ENCODE peak calls at places on chromosomes 6 and 20, in eight cellular contexts. Z is glutamatergic neuron, P is GM06990, Y is epithelial cell of esophagus, M is B cell, A is AG10803, B is nephron progenitor cell, V is HFFc6. O is an unnamed sample.

GRCh38 chr20:24470031-24470781 is 777 bp downstream of the SYNDIG1 start:
- DNase-seq in Z (peak), P (no peak), Y (peak), M (no peak), A (no peak), B (peak), V (no peak), O (no peak)

GRCh38 chr6:144737998-144738397 is 452.9 kb downstream of the UTRN start:
- DNase-seq in Z (peak), P (no peak), Y (no peak), M (no peak), A (no peak), B (no peak), V (no peak), O (no peak)

GRCh38 chr6:113050010-113050893 is 703.1 kb downstream of the RFPL4B start:
- DNase-seq in Z (no peak), P (no peak), Y (peak), M (no peak), A (peak), B (no peak), V (no peak), O (no peak)

GRCh38 chr6:28543671-28544131 is 18.0 kb downstream of the GPX5 start:
- DNase-seq in Z (peak), P (peak), Y (peak), M (no peak), A (no peak), B (peak), V (no peak), O (no peak)

GRCh38 chr6:132931937-132932336 is 117.6 kb downstream of the RPS12 start:
- DNase-seq in Z (no peak), P (no peak), Y (no peak), M (no peak), A (peak), B (no peak), V (peak), O (no peak)

GRCh38 chr6:47276377-47276776 is 33.3 kb downstream of the TNFRSF21 start:
- DNase-seq in Z (no peak), P (no peak), Y (no peak), M (no peak), A (no peak), B (no peak), V (no peak), O (no peak)

GRCh38 chr6:148612043-148612442 is 134.8 kb upstream of the UST start:
- DNase-seq in Z (no peak), P (no peak), Y (no peak), M (no peak), A (no peak), B (no peak), V (no peak), O (no peak)

GRCh38 chr6:131643262-131643631 is 6.1 kb downstream of the ENPP3 start:
- DNase-seq in Z (no peak), P (no peak), Y (no peak), M (no peak), A (peak), B (no peak), V (no peak), O (no peak)

GRCh38 chr20:58708246-58708931 is 15.8 kb downstream of the NPEPL1 start:
- DNase-seq in Z (no peak), P (no peak), Y (no peak), M (peak), A (no peak), B (no peak), V (no peak), O (no peak)

GRCh38 chr20:38833154-38833856 is 27.8 kb downstream of the PPP1R16B start:
- DNase-seq in Z (no peak), P (no peak), Y (no peak), M (no peak), A (no peak), B (no peak), V (no peak), O (no peak)

GRCh38 chr6:145373826-145374225 is 361.5 kb downstream of the EPM2A start:
- DNase-seq in Z (no peak), P (no peak), Y (no peak), M (no peak), A (no peak), B (no peak), V (no peak), O (no peak)

GRCh38 chr20:34012735-34013134 is 19.0 kb downstream of the RALY start:
- DNase-seq in Z (no peak), P (no peak), Y (no peak), M (no peak), A (no peak), B (no peak), V (no peak), O (no peak)

GRCh38 chr6:48194596-48195295 is 83.7 kb upstream of the PTCHD4 start:
- DNase-seq in Z (no peak), P (no peak), Y (no peak), M (no peak), A (no peak), B (no peak), V (no peak), O (no peak)

GRCh38 chr6:16591681-16592549 is 169.3 kb downstream of the ATXN1 start:
- DNase-seq in Z (peak), P (peak), Y (no peak), M (no peak), A (peak), B (no peak), V (no peak), O (no peak)

GRCh38 chr6:107362271-107362604 is 97.1 kb downstream of the PDSS2 start:
- DNase-seq in Z (no peak), P (no peak), Y (no peak), M (no peak), A (no peak), B (no peak), V (no peak), O (no peak)

GRCh38 chr6:107357842-107358241 is 101.5 kb downstream of the PDSS2 start:
- DNase-seq in Z (no peak), P (no peak), Y (no peak), M (no peak), A (no peak), B (no peak), V (no peak), O (no peak)

GRCh38 chr6:107360476-107360875 is 98.9 kb downstream of the PDSS2 start:
- DNase-seq in Z (no peak), P (no peak), Y (no peak), M (no peak), A (peak), B (no peak), V (no peak), O (no peak)

GRCh38 chr6:107361568-107362270 is 97.6 kb downstream of the PDSS2 start:
- DNase-seq in Z (no peak), P (no peak), Y (no peak), M (no peak), A (peak), B (no peak), V (peak), O (no peak)
- TF ChIP-seq CTCF in Z (no peak), P (no peak), Y (no peak), M (no peak), A (no peak), B (no peak), V (no peak), O (no peak)

GRCh38 chr6:42095776-42096541 is 45.6 kb downstream of the TAF8 start:
- DNase-seq in Z (no peak), P (no peak), Y (no peak), M (no peak), A (no peak), B (no peak), V (no peak), O (no peak)
- TF ChIP-seq CTCF in Z (no peak), P (peak), Y (peak), M (no peak), A (peak), B (no peak), V (peak), O (no peak)

DNA sequence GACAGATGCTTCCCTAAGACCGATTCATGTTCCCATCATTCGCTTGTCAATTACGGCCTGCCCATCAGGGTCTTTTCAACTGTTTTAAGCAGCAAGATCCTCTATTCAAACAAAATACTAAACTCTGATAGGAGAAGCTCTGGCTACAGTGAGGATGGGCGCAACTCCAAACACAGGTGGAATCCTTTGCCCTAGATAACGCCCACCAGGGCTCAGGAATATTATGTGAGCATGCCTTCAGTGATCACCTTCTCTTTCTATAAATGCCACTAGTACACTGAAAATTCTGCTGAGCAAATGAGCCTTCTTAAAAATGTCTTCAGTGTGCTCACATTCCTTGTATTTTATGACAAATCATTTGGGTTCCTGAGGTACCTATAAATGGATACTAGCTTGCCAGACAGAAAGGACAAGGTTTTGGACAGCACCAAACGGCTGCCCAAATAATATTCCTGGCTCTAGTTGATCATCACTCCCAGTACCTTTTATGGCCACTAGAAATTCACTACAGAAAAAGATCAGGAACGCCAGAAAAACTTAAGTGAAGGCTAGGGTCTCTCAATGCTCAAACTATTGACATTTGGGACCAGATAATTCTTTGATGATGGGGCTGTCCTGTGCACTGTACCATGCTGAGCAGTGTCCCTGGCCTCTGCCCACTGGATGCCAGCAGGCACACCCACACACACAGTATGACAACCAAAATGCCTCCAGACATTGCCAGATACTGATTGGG is 13.1 kb downstream of the ZNF217 start:
- DNase-seq in Z (no peak), P (no peak), Y (no peak), M (no peak), A (no peak), B (no peak), V (no peak), O (no peak)
- TF ChIP-seq CTCF in Z (peak), P (peak), Y (no peak), M (no peak), A (peak), B (no peak), V (peak), O (no peak)

GRCh38 chr6:64325093-64325492 is 689.5 kb downstream of the PHF3 start:
- DNase-seq in Z (no peak), P (no peak), Y (no peak), M (no peak), A (no peak), B (no peak), V (no peak), O (no peak)

GRCh38 chr6:64326939-64327338 is 691.3 kb downstream of the PHF3 start:
- DNase-seq in Z (no peak), P (no peak), Y (no peak), M (no peak), A (no peak), B (no peak), V (no peak), O (no peak)

GRCh38 chr6:64335195-64335594 is 699.6 kb downstream of the PHF3 start:
- DNase-seq in Z (no peak), P (no peak), Y (no peak), M (no peak), A (no peak), B (no peak), V (no peak), O (no peak)

GRCh38 chr6:64334646-64335045 is 699.0 kb downstream of the PHF3 start:
- DNase-seq in Z (no peak), P (no peak), Y (no peak), M (no peak), A (no peak), B (no peak), V (no peak), O (no peak)

DNA sequence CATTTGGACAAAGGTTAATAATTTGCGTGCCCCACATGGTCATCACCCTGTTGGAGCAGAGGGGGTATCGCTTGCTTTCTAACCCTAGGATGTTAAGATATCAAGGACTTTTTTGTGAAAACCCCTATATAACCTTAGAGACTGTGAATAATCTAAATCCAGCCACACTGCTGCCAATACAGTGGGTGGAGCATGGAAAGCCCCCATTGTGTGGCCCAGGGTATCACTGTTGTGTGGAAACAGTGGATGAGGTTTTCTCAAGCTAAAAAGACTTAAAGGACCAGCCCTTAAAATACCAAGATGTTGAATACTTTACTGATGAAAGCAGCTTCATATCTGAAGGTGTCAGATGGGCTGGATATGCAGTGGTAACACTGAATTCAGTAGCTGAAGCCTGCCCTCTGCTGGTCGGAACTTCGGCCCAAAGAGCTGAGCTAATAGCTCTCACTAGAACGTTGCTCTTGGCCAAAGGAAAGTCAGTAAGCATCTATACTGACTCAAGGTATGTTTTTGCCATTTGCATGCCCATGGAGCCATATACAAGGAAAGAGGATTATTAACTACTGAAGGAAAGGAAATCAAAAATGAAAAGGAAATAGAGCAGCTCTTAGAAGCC is 695.2 kb downstream of the PHF3 start:
- DNase-seq in Z (peak), P (no peak), Y (peak), M (no peak), A (peak), B (peak), V (peak), O (no peak)
- TF ChIP-seq CTCF in Z (peak), P (peak), Y (peak), M (peak), A (peak), B (peak), V (peak), O (no peak)

DNA sequence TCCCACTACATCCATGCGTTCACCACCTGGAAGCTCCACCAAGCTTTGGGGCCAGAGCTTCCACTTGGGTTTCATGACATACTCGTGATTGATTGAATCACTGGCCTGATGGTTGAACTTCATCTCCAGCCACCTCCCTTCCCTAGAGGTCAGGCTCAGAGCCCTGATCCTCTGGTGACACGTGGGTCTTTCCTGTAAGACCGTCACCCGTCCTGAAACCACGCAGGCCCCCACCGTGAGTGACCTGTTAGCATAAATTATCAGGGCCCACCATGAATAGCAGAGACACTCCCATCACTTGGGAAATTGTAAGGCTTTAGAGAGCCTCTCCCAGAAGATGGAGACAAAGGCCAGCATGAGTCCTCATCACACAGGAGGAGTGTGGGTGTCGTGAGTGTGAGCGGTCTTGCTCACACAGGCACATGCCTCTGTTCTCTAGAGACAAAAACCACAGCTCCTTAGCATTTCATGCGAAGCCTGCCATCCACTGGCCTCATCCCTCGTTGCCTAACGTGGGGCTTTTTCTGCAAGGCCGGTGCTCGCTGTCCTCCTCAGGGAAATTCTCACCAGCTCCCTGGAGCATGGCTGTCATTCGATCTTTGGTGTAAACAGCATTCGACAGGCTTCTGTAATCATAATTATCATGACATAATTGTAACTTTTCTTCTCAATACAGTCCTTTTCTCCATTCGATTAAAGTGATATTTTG is 65.1 kb upstream of the DUSP22 start:
- DNase-seq in Z (no peak), P (peak), Y (no peak), M (peak), A (peak), B (no peak), V (no peak), O (no peak)
- TF ChIP-seq CTCF in Z (no peak), P (peak), Y (no peak), M (peak), A (peak), B (no peak), V (no peak), O (no peak)